ENCODE peak calls at places on chromosomes 5 and 9, in five cellular contexts. Y, I, O, W and E are unnamed samples.

GRCh38 chr9:95645992-95646391 is 129.2 kb upstream of the PTCH1 start:
- DNase-seq in Y (no peak), I (no peak), O (peak; percentile 16), W (no peak), E (no peak)

GRCh38 chr9:108911820-108912219 is 22.1 kb downstream of the ELP1 start:
- DNase-seq in Y (no peak), I (no peak), O (no peak), W (no peak), E (no peak)

GRCh38 chr5:3594514-3595101 is 1.0 kb upstream of the IRX1 start:
- DNase-seq in Y (peak; percentile 79), I (no peak), O (no peak), W (peak; percentile 48), E (no peak)

GRCh38 chr9:20215552-20215951 is 406.7 kb downstream of the MLLT3 start:
- DNase-seq in Y (no peak), I (no peak), O (no peak), W (no peak), E (no peak)

GRCh38 chr5:160175438-160176218 is 53.7 kb upstream of the FABP6 start:
- DNase-seq in Y (no peak), I (no peak), O (no peak), W (no peak), E (no peak)

GRCh38 chr5:170168002-170168401 is 62.3 kb downstream of the FOXI1 start:
- DNase-seq in Y (no peak), I (no peak), O (no peak), W (no peak), E (no peak)

GRCh38 chr5:6435356-6435755 is 13.3 kb upstream of the UBE2QL1 start:
- DNase-seq in Y (peak; percentile 53), I (no peak), O (peak; percentile 34), W (no peak), E (no peak)

GRCh38 chr5:89034588-89034987 is 151.6 kb upstream of the MEF2C start:
- DNase-seq in Y (no peak), I (peak; percentile 43), O (peak; percentile 50), W (no peak), E (no peak)

GRCh38 chr5:7745882-7746735 is 104.8 kb downstream of the CFAP90 start:
- DNase-seq in Y (peak; percentile 88), I (peak; percentile 52), O (peak; percentile 63), W (peak; percentile 67), E (peak; percentile 16)

GRCh38 chr9:114416290-114416689 is 28.5 kb upstream of the AKNA start:
- DNase-seq in Y (no peak), I (no peak), O (no peak), W (peak; percentile 7), E (no peak)

GRCh38 chr5:94153736-94154450 is 412.5 kb upstream of the POU5F2 start:
- DNase-seq in Y (no peak), I (no peak), O (peak; percentile 52), W (peak; percentile 38), E (peak; percentile 28)

GRCh38 chr9:18726546-18726945 is 252.6 kb downstream of the ADAMTSL1 start:
- DNase-seq in Y (no peak), I (no peak), O (no peak), W (no peak), E (no peak)

GRCh38 chr9:64773491-64773931 is 511.5 kb downstream of the FOXD4L5 start:
- DNase-seq in Y (no peak), I (no peak), O (no peak), W (peak; percentile 32), E (no peak)

GRCh38 chr5:139061274-139061673 is 136.9 kb downstream of the SIL1 start:
- DNase-seq in Y (no peak), I (no peak), O (peak; percentile 38), W (peak; percentile 62), E (no peak)

GRCh38 chr5:132266836-132267160 is 9.3 kb downstream of the PDLIM4 start:
- DNase-seq in Y (no peak), I (no peak), O (no peak), W (no peak), E (no peak)

GRCh38 chr9:23821400-23822181 is 4.4 kb downstream of the ELAVL2 start:
- DNase-seq in Y (peak; percentile 89), I (no peak), O (no peak), W (no peak), E (no peak)

GRCh38 chr5:161507591-161507990 is 38.9 kb downstream of the GABRB2 start:
- DNase-seq in Y (no peak), I (no peak), O (peak; percentile 17), W (no peak), E (no peak)

GRCh38 chr9:70160672-70161413 is 97.9 kb upstream of the SMC5 start:
- DNase-seq in Y (no peak), I (no peak), O (no peak), W (no peak), E (no peak)

GRCh38 chr5:62376064-62376463 is 27.6 kb downstream of the DIMT1 start:
- DNase-seq in Y (no peak), I (peak; percentile 57), O (peak; percentile 76), W (no peak), E (no peak)

GRCh38 chr9:70042461-70043215 is 1.0 kb upstream of the MAMDC2 start:
- DNase-seq in Y (no peak), I (no peak), O (peak; percentile 62), W (no peak), E (no peak)

GRCh38 chr5:139472410-139473030 is 1.7 kb downstream of the SMIM33 start:
- DNase-seq in Y (no peak), I (no peak), O (no peak), W (no peak), E (no peak)

GRCh38 chr5:144405986-144406385 is 235.3 kb downstream of the KCTD16 start:
- DNase-seq in Y (peak; percentile 33), I (no peak), O (no peak), W (no peak), E (no peak)

GRCh38 chr5:168552146-168552545 is 23.0 kb downstream of the FBLL1 start:
- DNase-seq in Y (no peak), I (no peak), O (peak; percentile 5), W (no peak), E (no peak)

GRCh38 chr5:96141749-96142148 is 180.1 kb upstream of the ELL2 start:
- DNase-seq in Y (no peak), I (peak; percentile 71), O (peak; percentile 63), W (no peak), E (no peak)

GRCh38 chr5:82364497-82364896 is 86.3 kb upstream of the RPS23 start:
- DNase-seq in Y (peak; percentile 48), I (peak; percentile 18), O (peak; percentile 71), W (no peak), E (no peak)

GRCh38 chr9:34993502-34994428 is 4.2 kb downstream of the DNAJB5 start:
- DNase-seq in Y (no peak), I (no peak), O (peak; percentile 19), W (no peak), E (no peak)

GRCh38 chr9:95874989-95875304 is 544 bp upstream of the ERCC6L2 start:
- DNase-seq in Y (peak; percentile 52), I (peak; percentile 37), O (peak; percentile 33), W (peak; percentile 79), E (no peak)

GRCh38 chr9:98942906-98943681 is 613 bp upstream of the COL15A1 start:
- DNase-seq in Y (no peak), I (no peak), O (no peak), W (no peak), E (no peak)

GRCh38 chr9:93598647-93599241 is 22.4 kb downstream of the PHF2 start:
- DNase-seq in Y (no peak), I (no peak), O (peak; percentile 61), W (no peak), E (no peak)

GRCh38 chr9:121312169-121312568 is 44.2 kb downstream of the GSN start:
- DNase-seq in Y (no peak), I (no peak), O (no peak), W (peak; percentile 33), E (no peak)

GRCh38 chr9:18785604-18786003 is 247.4 kb downstream of the SAXO1 start:
- DNase-seq in Y (no peak), I (no peak), O (no peak), W (no peak), E (no peak)

GRCh38 chr9:135076143-135076875 is 11.2 kb upstream of the OLFM1 start:
- DNase-seq in Y (peak; percentile 48), I (no peak), O (no peak), W (no peak), E (no peak)

GRCh38 chr9:135926402-135927194 is 19.3 kb upstream of the CAMSAP1 start:
- DNase-seq in Y (no peak), I (peak; percentile 83), O (peak; percentile 88), W (peak; percentile 75), E (peak; percentile 65)

GRCh38 chr9:26112724-26113123 is 434.5 kb upstream of the TUSC1 start:
- DNase-seq in Y (no peak), I (no peak), O (peak; percentile 20), W (no peak), E (no peak)

GRCh38 chr9:304519-305185 is 90.0 kb downstream of the DOCK8 start:
- DNase-seq in Y (no peak), I (peak; percentile 81), O (peak; percentile 89), W (no peak), E (peak; percentile 5)

GRCh38 chr9:304106-304505 is 89.4 kb downstream of the DOCK8 start:
- DNase-seq in Y (no peak), I (peak; percentile 68), O (no peak), W (no peak), E (no peak)

GRCh38 chr9:303502-303901 is 88.8 kb downstream of the DOCK8 start:
- DNase-seq in Y (no peak), I (no peak), O (no peak), W (no peak), E (no peak)

GRCh38 chr9:311837-312236 is 97.2 kb downstream of the DOCK8 start:
- DNase-seq in Y (no peak), I (no peak), O (no peak), W (no peak), E (no peak)

GRCh38 chr9:306907-307306 is 92.2 kb downstream of the DOCK8 start:
- DNase-seq in Y (peak; percentile 13), I (no peak), O (no peak), W (no peak), E (no peak)
- TF ChIP-seq CTCF in Y (peak; percentile 26), I (peak; percentile 22), O (no peak), W (no peak), E (no peak)

GRCh38 chr5:113989278-113989912 is 372.5 kb upstream of the KCNN2 start:
- DNase-seq in Y (no peak), I (no peak), O (no peak), W (no peak), E (no peak)
- H3K4me3 ChIP-seq in Y (no peak overlapping the region), I (peak overlapping the region; percentile 54), O (no peak overlapping the region), W (no peak overlapping the region), E (no peak overlapping the region)

DNA sequence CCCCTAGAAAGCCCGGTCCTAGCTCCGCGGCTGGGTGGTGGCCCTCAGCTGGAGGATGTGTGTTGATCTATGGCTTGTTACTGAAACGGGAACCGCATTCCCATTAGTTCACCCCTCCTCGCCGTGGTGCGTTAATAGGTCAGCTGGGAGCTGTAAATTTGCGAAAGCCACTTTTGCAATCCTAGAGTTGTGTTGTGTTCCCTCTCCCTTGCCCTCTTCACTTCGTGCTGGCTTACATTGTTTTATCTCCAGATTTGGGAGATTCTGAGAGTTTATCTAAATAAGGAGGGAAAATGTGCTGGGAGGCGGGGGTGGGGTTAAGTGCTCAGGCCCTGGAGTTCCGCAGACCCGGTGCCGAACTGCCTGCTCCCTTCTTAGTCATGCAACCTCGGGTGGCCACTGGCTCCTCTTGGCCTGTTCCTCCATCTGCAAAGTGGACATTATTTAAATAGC is 62.8 kb downstream of the HMCN2 start:
- DNase-seq in Y (no peak), I (no peak), O (no peak), W (no peak), E (no peak)
- H3K27me3 ChIP-seq in Y (no peaks in the 10 kb centered on the region), I (peaks cover 60% of the 10 kb centered on the region), O (peaks cover 13% of the 10 kb centered on the region), W (peaks cover 44% of the 10 kb centered on the region), E (peaks cover 35% of the 10 kb centered on the region)

GRCh38 chr5:29370248-29370647 is 1823.2 kb upstream of the CDH6 start:
- DNase-seq in Y (no peak), I (no peak), O (no peak), W (no peak), E (no peak)

GRCh38 chr5:29367176-29367833 is 1826.2 kb upstream of the CDH6 start:
- DNase-seq in Y (peak; percentile 73), I (no peak), O (no peak), W (no peak), E (no peak)
- TF ChIP-seq CTCF in Y (peak; percentile 47), I (peak; percentile 54), O (no peak), W (no peak), E (no peak)